ENCODE peak calls at places on chromosomes 3 and 15, in nine cellular contexts. T is A549, O is cardiac fibroblast, M is foreskin fibroblast, L is mucosa of descending colon, D is spleen, I is mesothelial cell of epicardium, V is kidney epithelial cell, Z is adrenal gland. P is an unnamed sample.

GRCh38 chr3:152159328-152159727 is 109.4 kb upstream of the MBNL1 start:
- DNase-seq in T (peak; percentile 88), O (peak; percentile 92), M (peak; percentile 79), L (no peak), D (no peak), I (no peak), V (peak; percentile 29), Z (no peak), P (no peak)

GRCh38 chr3:193874512-193874911 is 261.4 kb upstream of the HES1 start:
- DNase-seq in T (no peak), O (no peak), M (no peak), L (no peak), D (no peak), I (no peak), V (no peak), Z (no peak), P (peak; percentile 73)

GRCh38 chr3:123716421-123716820 is 131.6 kb upstream of the HACD2 start:
- DNase-seq in T (no peak), O (no peak), M (no peak), L (no peak), D (no peak), I (no peak), V (no peak), Z (no peak), P (no peak)

GRCh38 chr3:134544306-134544705 is 58.4 kb downstream of the CEP63 start:
- DNase-seq in T (no peak), O (no peak), M (no peak), L (no peak), D (no peak), I (no peak), V (no peak), Z (no peak), P (no peak)

GRCh38 chr3:66994588-66994987 is 3.5 kb upstream of the KBTBD8 start:
- DNase-seq in T (no peak), O (no peak), M (no peak), L (no peak), D (no peak), I (no peak), V (no peak), Z (no peak), P (no peak)

GRCh38 chr3:65006300-65006739 is 318.5 kb upstream of the ADAMTS9 start:
- DNase-seq in T (no peak), O (peak; percentile 60), M (no peak), L (no peak), D (no peak), I (no peak), V (peak; percentile 41), Z (no peak), P (peak; percentile 25)

GRCh38 chr3:158160958-158161357 is 51.1 kb downstream of the RSRC1 start:
- DNase-seq in T (peak; percentile 37), O (peak; percentile 93), M (peak; percentile 89), L (no peak), D (no peak), I (no peak), V (no peak), Z (no peak), P (peak; percentile 88)

GRCh38 chr15:78284758-78285157 is 14.7 kb downstream of the SKIC8 start:
- DNase-seq in T (no peak), O (no peak), M (no peak), L (no peak), D (no peak), I (no peak), V (no peak), Z (no peak), P (no peak)

GRCh38 chr3:177210744-177211502 is 13.6 kb upstream of the TBL1XR1 start:
- DNase-seq in T (no peak), O (no peak), M (no peak), L (no peak), D (no peak), I (no peak), V (no peak), Z (no peak), P (no peak)

GRCh38 chr3:161274691-161275298 is 53.7 kb downstream of the NMD3 start:
- DNase-seq in T (peak; percentile 39), O (peak; percentile 78), M (peak; percentile 23), L (no peak), D (no peak), I (no peak), V (no peak), Z (peak; percentile 26), P (peak; percentile 42)

GRCh38 chr3:182220013-182220412 is 508.3 kb downstream of the SOX2 start:
- DNase-seq in T (no peak), O (no peak), M (no peak), L (no peak), D (no peak), I (no peak), V (no peak), Z (no peak), P (no peak)

DNA sequence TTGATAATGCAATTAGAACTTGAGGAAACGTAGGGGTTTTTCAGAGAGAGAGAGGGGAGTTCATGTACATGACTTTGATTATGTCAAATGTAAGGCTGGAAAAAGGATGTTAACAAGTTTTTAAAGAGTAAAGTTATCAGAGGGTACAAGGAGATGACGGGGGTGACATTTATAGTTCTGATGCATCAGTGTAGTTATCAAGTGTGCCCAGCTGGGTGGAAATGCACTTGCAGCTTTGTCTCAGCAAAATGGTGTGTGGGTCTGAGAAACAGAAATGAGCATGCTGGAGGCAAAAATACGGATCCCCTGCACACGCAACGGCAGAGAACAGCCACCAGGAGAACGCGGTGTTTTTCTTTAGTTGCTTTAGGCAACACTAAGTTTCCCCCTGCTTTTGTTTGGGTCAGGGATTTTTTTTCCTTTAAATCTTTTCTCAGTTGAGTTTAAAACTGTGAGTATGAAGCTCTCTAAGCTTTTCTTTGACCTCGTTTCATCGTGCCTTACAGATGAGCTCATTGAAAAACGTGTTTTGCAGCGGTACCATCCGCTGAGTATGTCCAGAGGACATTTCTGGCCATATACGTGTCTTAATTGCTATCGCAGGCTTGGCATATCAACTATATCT is 205.4 kb downstream of the PDZRN3 start:
- DNase-seq in T (no peak), O (peak; percentile 59), M (peak; percentile 84), L (no peak), D (no peak), I (no peak), V (no peak), Z (no peak), P (peak; percentile 31)
- TF ChIP-seq CTCF in T (no peak), O (peak; percentile 21), M (peak; percentile 22), L (no peak), D (no peak), I (peak; percentile 51), V (peak; percentile 3), Z (peak; percentile 26), P (peak; percentile 17)

GRCh38 chr15:67190813-67191212 is 63.6 kb downstream of the AAGAB start:
- DNase-seq in T (peak; percentile 54), O (no peak), M (no peak), L (no peak), D (no peak), I (no peak), V (no peak), Z (no peak), P (no peak)
- TF ChIP-seq CTCF in T (no peak), O (no peak), M (no peak), L (no peak), D (no peak), I (no peak), V (no peak), Z (no peak), P (no peak)

DNA sequence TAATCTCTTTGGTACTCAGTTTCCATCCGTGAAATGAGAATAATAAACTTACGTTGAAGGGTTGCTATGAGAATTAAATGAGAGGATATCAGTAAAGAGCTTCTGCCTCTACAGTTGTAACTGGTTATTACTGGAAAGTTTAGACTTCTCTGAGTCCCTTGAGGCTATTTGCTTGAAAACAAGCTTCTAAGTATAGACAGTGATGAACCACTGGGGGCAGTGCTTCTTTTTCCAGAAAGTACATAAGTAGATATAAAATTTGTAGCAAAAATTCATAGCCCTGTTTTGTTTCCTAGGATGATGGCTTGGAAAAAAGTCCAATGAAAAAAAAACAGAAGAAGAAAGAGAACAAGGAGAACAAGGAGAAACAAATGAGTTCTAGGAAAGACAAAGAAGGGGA is 87.1 kb downstream of the RGMA start:
- DNase-seq in T (peak; percentile 46), O (peak; percentile 34), M (no peak), L (no peak), D (no peak), I (no peak), V (no peak), Z (no peak), P (no peak)
- TF ChIP-seq CTCF in T (peak; percentile 22), O (peak; percentile 4), M (no peak), L (no peak), D (no peak), I (no peak), V (peak; percentile 3), Z (no peak), P (peak; percentile 32)

GRCh38 chr3:6204891-6205290 is 656.0 kb upstream of the GRM7 start:
- DNase-seq in T (no peak), O (no peak), M (no peak), L (no peak), D (no peak), I (no peak), V (no peak), Z (no peak), P (no peak)
- TF ChIP-seq CTCF in T (no peak), O (no peak), M (no peak), L (no peak), D (peak; percentile 32), I (no peak), V (peak; percentile 3), Z (no peak), P (no peak)

GRCh38 chr15:30036304-30036703 is 46.5 kb upstream of the GOLGA8J start:
- DNase-seq in T (no peak), O (no peak), M (no peak), L (no peak), D (no peak), I (no peak), V (no peak), Z (no peak), P (no peak)

GRCh38 chr15:30033211-30033610 is 49.5 kb upstream of the GOLGA8J start:
- DNase-seq in T (no peak), O (no peak), M (no peak), L (no peak), D (no peak), I (no peak), V (no peak), Z (no peak), P (no peak)

GRCh38 chr15:30033763-30034162 is 49.0 kb upstream of the GOLGA8J start:
- DNase-seq in T (no peak), O (no peak), M (no peak), L (no peak), D (no peak), I (no peak), V (no peak), Z (no peak), P (no peak)

DNA sequence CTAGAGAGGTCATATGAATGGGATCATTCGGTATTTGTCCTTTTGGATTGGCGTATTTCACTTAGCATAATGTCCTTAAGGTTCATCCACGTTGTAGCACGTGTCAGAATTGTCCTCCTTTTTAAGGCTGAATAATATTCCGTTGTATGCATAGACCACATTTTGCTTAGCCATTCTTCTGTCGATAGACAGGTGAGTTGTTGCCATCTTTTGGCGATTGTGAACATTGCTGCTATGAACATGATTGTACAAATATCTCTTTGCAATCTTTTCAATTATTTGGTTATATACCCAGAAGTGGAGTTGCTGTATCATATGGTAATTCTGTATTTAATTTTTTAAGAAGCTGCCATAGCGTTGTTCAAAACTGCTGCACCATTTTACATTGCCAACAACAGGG is 52.4 kb upstream of the GOLGA8J start:
- DNase-seq in T (peak; percentile 36), O (peak; percentile 24), M (no peak), L (no peak), D (no peak), I (no peak), V (no peak), Z (no peak), P (no peak)
- TF ChIP-seq CTCF in T (peak; percentile 30), O (no peak), M (no peak), L (no peak), D (no peak), I (no peak), V (no peak), Z (no peak), P (peak; percentile 59)

P was measured in foreskin keratinocyte.